ENCODE peak calls at places on chromosome 17, in five cellular contexts. N is HEK293T, X is NT2/D1, R is H1, U is GM12878. J is an unnamed sample.

GRCh38 chr17:20156196-20157077 is 147.3 kb downstream of the SPECC1 start:
- DNase-seq in N (peak; percentile 37), X (peak; percentile 38), R (no peak), U (no peak), J (peak; percentile 39)

GRCh38 chr17:76537288-76537577 is 276 bp downstream of the CYGB start:
- DNase-seq in N (no peak), X (no peak), R (no peak), U (no peak), J (no peak)

GRCh38 chr17:73883175-73883574 is 238.9 kb upstream of the SDK2 start:
- DNase-seq in N (no peak), X (no peak), R (no peak), U (no peak), J (no peak)

GRCh38 chr17:44113868-44114840 is 9.3 kb downstream of the HDAC5 start:
- DNase-seq in N (no peak), X (no peak), R (no peak), U (no peak), J (no peak)

GRCh38 chr17:2684549-2684948 is 27.0 kb downstream of the CLUH start:
- DNase-seq in N (no peak), X (no peak), R (no peak), U (no peak), J (no peak)

GRCh38 chr17:50461550-50462132 is 7.0 kb downstream of the CHAD start:
- DNase-seq in N (no peak), X (no peak), R (no peak), U (no peak), J (no peak)

GRCh38 chr17:67130768-67131167 is 86.4 kb downstream of the CACNG1 start:
- DNase-seq in N (no peak), X (no peak), R (no peak), U (no peak), J (peak; percentile 33)

GRCh38 chr17:79651266-79651665 is 40.4 kb upstream of the RBFOX3 start:
- DNase-seq in N (peak; percentile 3), X (no peak), R (no peak), U (no peak), J (no peak)

GRCh38 chr17:77963441-77963840 is 4.9 kb downstream of the TNRC6C start:
- DNase-seq in N (no peak), X (no peak), R (no peak), U (no peak), J (peak; percentile 75)

GRCh38 chr17:45722161-45722560 is 62.0 kb upstream of the CRHR1 start:
- DNase-seq in N (peak; percentile 52), X (peak; percentile 44), R (no peak), U (no peak), J (peak; percentile 58)

GRCh38 chr17:18219016-18219415 is 6.4 kb upstream of the LLGL1 start:
- DNase-seq in N (no peak), X (no peak), R (no peak), U (no peak), J (no peak)

GRCh38 chr17:21020622-21021021 is 22.2 kb downstream of the USP22 start:
- DNase-seq in N (no peak), X (no peak), R (no peak), U (no peak), J (no peak)

GRCh38 chr17:82737981-82738877 is 2.8 kb downstream of the FN3K start:
- DNase-seq in N (no peak), X (no peak), R (no peak), U (no peak), J (peak; percentile 98)

GRCh38 chr17:16361874-16362273 is 8.6 kb upstream of the CENPV start:
- DNase-seq in N (no peak), X (no peak), R (no peak), U (no peak), J (no peak)

GRCh38 chr17:79294459-79295071 is 219.9 kb downstream of the ENGASE start:
- DNase-seq in N (peak; percentile 83), X (peak; percentile 66), R (peak; percentile 62), U (no peak), J (peak; percentile 36)

GRCh38 chr17:55845385-55845784 is 94.5 kb downstream of the PCTP start:
- DNase-seq in N (peak; percentile 53), X (peak; percentile 48), R (peak; percentile 38), U (no peak), J (no peak)

GRCh38 chr17:8041249-8041928 is 2.5 kb downstream of the ALOX15B start:
- DNase-seq in N (peak; percentile 42), X (peak; percentile 23), R (no peak), U (no peak), J (peak; percentile 49)

GRCh38 chr17:51640108-51640622 is 379.8 kb downstream of the UTP18 start:
- DNase-seq in N (peak; percentile 36), X (peak; percentile 39), R (no peak), U (no peak), J (peak; percentile 16)

GRCh38 chr17:76444518-76445311 is 8.2 kb downstream of the UBE2O start:
- DNase-seq in N (no peak), X (peak; percentile 58), R (no peak), U (no peak), J (no peak)

GRCh38 chr17:8063761-8064589 is 23.5 kb downstream of the ALOX12B start:
- DNase-seq in N (no peak), X (no peak), R (no peak), U (no peak), J (no peak)

GRCh38 chr17:80832266-80832676 is 159.4 kb upstream of the CHMP6 start:
- DNase-seq in N (peak; percentile 28), X (peak; percentile 27), R (no peak), U (no peak), J (no peak)

GRCh38 chr17:68566145-68566738 is 34.9 kb downstream of the FAM20A start:
- DNase-seq in N (no peak), X (no peak), R (no peak), U (no peak), J (no peak)

GRCh38 chr17:47257651-47258339 is 4.2 kb downstream of the ITGB3 start:
- DNase-seq in N (no peak), X (no peak), R (no peak), U (no peak), J (no peak)

GRCh38 chr17:14157822-14158221 is 78.8 kb downstream of the CDRT15 start:
- DNase-seq in N (no peak), X (no peak), R (no peak), U (no peak), J (no peak)

DNA sequence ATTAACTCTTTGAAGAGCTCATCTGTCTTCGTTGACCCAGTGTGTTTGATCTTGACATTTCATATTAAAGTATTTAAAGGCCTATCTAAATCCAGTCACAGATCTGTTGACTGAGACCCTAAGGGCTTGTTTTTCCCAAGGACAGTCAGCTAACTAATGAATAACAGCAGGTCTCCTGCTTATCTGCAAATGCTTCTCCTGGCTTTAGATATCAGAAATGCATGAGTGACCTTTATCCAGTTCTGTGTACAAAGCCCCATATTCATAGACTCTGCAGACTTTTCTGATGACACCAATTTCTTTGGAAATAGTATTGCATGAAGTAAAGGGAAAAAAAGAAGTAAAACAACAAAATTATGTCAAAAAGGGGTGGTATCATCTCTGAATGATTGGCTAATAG is 70.3 kb downstream of the YPEL2 start:
- DNase-seq in N (no peak), X (no peak), R (no peak), U (no peak), J (peak; percentile 85)
- TF ChIP-seq SUZ12 in N (no peak), X (no peak), R (no peak), U (no peak), J (no peak)

GRCh38 chr17:41989702-41990419 is 23.3 kb downstream of the CNP start:
- DNase-seq in N (no peak), X (no peak), R (no peak), U (no peak), J (peak; percentile 94)

GRCh38 chr17:41988418-41988817 is 21.8 kb downstream of the CNP start:
- DNase-seq in N (no peak), X (no peak), R (no peak), U (no peak), J (no peak)

GRCh38 chr17:41985919-41986318 is 19.3 kb downstream of the CNP start:
- DNase-seq in N (no peak), X (no peak), R (no peak), U (no peak), J (no peak)

GRCh38 chr17:41986634-41987033 is 20.0 kb downstream of the CNP start:
- DNase-seq in N (no peak), X (no peak), R (no peak), U (no peak), J (no peak)

DNA sequence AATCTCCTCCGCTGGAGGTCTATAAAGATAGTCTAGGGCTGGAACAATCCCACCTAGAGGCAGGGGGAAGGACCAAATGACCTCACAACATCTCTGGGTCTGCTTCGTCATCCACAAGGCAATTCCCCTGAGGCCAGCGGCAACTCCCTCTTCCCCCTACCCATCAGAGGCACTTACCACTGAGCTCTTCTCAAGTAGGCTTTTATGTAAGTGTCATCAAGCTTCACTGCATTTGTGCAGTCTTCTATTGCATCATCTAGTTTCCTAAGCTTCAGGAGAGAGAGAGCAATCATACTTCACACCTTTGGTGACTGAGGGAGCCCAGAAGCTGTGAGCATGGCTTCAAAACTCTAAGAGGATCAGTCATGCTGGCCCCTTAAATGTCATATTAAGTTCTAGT is 21.0 kb downstream of the CNP start:
- DNase-seq in N (no peak), X (no peak), R (no peak), U (no peak), J (no peak)
- TF ChIP-seq SUZ12 in N (no peak), X (no peak), R (no peak), U (no peak), J (no peak)

GRCh38 chr17:72504783-72505182 is 384.0 kb downstream of the SOX9 start:
- DNase-seq in N (no peak), X (no peak), R (no peak), U (no peak), J (no peak)

GRCh38 chr17:72503556-72503955 is 382.7 kb downstream of the SOX9 start:
- DNase-seq in N (no peak), X (no peak), R (no peak), U (no peak), J (no peak)

GRCh38 chr17:72501404-72502110 is 380.7 kb downstream of the SOX9 start:
- DNase-seq in N (no peak), X (no peak), R (no peak), U (no peak), J (peak; percentile 89)

GRCh38 chr17:72502940-72503341 is 382.1 kb downstream of the SOX9 start:
- DNase-seq in N (no peak), X (no peak), R (no peak), U (no peak), J (no peak)

GRCh38 chr17:72502111-72502939 is 381.5 kb downstream of the SOX9 start:
- DNase-seq in N (no peak), X (no peak), R (no peak), U (no peak), J (peak; percentile 93)
- TF ChIP-seq SUZ12 in N (no peak), X (no peak), R (no peak), U (no peak), J (no peak)

DNA sequence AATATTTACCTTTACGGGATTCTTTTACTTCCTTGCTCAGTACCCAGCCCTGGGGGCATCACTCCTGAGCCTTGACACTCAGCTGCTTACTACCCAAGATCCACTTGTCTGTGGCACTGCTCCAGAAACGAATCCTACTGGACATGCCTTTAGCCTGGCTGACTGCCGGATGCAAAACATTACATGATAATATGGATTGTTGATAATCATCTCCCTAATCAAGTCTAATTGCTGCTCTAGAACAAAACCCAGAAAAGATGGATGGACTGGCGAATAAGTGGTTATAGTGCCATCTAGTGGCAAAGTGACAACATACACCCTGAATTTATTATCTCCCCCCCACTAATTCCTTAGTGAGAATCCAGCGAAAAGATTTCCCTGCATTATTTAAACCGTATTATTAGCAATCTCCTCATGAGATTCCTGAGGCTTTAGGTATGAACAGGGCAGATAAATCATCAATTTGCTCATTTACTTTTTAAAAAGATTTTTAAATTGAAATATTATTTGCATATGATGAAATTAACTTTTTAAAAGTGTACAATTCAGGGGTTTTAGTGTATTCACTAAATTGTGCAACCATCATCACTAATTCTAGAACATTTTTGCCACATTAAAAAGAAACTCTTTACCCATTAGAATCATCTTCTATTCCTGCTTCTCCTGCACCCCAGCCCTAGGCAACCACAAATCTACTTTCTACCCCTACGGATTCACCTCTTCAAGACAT is 61.6 kb downstream of the RGS9 start:
- DNase-seq in N (peak; percentile 79), X (no peak), R (no peak), U (peak; percentile 38), J (peak; percentile 47)
- TF ChIP-seq SUZ12 in N (no peak), X (no peak), R (no peak), U (no peak), J (no peak)